ENCODE peak calls at places on chromosomes 13 and 19, in nine cellular contexts. Q is nephron progenitor cell; R is HCT116; G is activated CD8-positive, alpha-beta T cell treated with anti-CD3 and anti-CD28 coated beads for 36 hours; Z is osteocyte; F is A549; K is WTC11; T is heart left ventricle; I is left ventricle myocardium inferior. U is an unnamed sample.
A peak's percentile ranks its signal among the peaks of the same experiment; 100 is the strongest.

GRCh38 chr13:99970761-99971575 is 599 bp downstream of the ZIC5 start:
- DNase-seq in R (no peak), Q (no peak), Z (peak; percentile 86), I (no peak), F (peak; percentile 61), T (no peak), G (no peak), K (peak; percentile 73), U (peak; percentile 72)

GRCh38 chr13:114109646-114110045 is 22.8 kb downstream of the RASA3 start:
- DNase-seq in Z (no peak), R (no peak), I (no peak), Q (no peak), T (no peak), F (no peak), K (peak; percentile 16), G (peak; percentile 70), U (no peak)

GRCh38 chr19:8609210-8610040 is 1.1 kb downstream of the ADAMTS10 start:
- DNase-seq in R (peak; percentile 15), F (peak; percentile 91), Z (peak; percentile 88), K (peak; percentile 72), T (peak; percentile 63), Q (peak; percentile 69), G (peak; percentile 55), I (peak; percentile 71), U (peak; percentile 77)

GRCh38 chr13:69617587-69617986 is 490.0 kb upstream of the ATXN8OS start:
- DNase-seq in Z (no peak), R (no peak), T (no peak), G (no peak), F (no peak), Q (no peak), I (no peak), K (no peak), U (no peak)

GRCh38 chr19:33887891-33888290 is 91.2 kb downstream of the KCTD15 start:
- DNase-seq in F (no peak), K (no peak), Q (no peak), Z (no peak), G (no peak), T (no peak), I (no peak), R (no peak), U (no peak)

GRCh38 chr19:18110833-18111232 is 13.3 kb downstream of the MAST3 start:
- DNase-seq in G (no peak), Q (no peak), F (no peak), T (no peak), K (peak; percentile 22), R (no peak), I (no peak), Z (no peak), U (no peak)

GRCh38 chr13:113584205-113584869 is at the start of gene TFDP1:
- DNase-seq in R (peak; percentile 79), Z (peak; percentile 90), G (peak; percentile 88), F (peak; percentile 89), K (peak; percentile 82), Q (peak; percentile 87), I (peak; percentile 74), T (peak; percentile 70), U (peak; percentile 90)

GRCh38 chr13:32829269-32829668 is 187.0 kb upstream of the KL start:
- DNase-seq in G (no peak), F (no peak), K (no peak), Q (no peak), I (no peak), Z (no peak), R (no peak), T (no peak), U (no peak)

GRCh38 chr19:58575183-58576041 is 2.3 kb upstream of the MZF1 start:
- DNase-seq in G (peak; percentile 92), R (peak; percentile 79), K (peak; percentile 92), Q (peak; percentile 88), T (peak; percentile 92), Z (peak; percentile 97), F (peak; percentile 95), I (peak; percentile 92), U (peak; percentile 89)

GRCh38 chr13:75669706-75670105 is 33.6 kb downstream of the LMO7 start:
- DNase-seq in G (no peak), K (no peak), I (no peak), F (no peak), Q (no peak), T (no peak), Z (no peak), R (no peak), U (no peak)

GRCh38 chr19:38733493-38734175 is 10.6 kb downstream of the CAPN12 start:
- DNase-seq in Q (no peak), G (peak; percentile 36), F (peak; percentile 53), Z (no peak), I (no peak), K (no peak), T (peak; percentile 15), R (no peak), U (no peak)

GRCh38 chr19:42433503-42434260 is 6.5 kb upstream of the LIPE start:
- DNase-seq in R (no peak), I (peak; percentile 85), F (peak; percentile 90), Z (no peak), K (peak; percentile 85), T (peak; percentile 91), G (peak; percentile 82), Q (peak; percentile 86), U (no peak)

GRCh38 chr19:34806976-34807860 is 34.2 kb upstream of the ZNF599 start:
- DNase-seq in K (no peak), Q (no peak), R (no peak), G (no peak), F (no peak), T (no peak), I (no peak), Z (peak; percentile 59), U (no peak)

GRCh38 chr13:108494991-108495661 is 134.3 kb upstream of the MYO16 start:
- DNase-seq in K (peak; percentile 20), G (no peak), R (no peak), I (no peak), Q (no peak), Z (no peak), F (peak; percentile 5), T (no peak), U (no peak)

GRCh38 chr19:15869873-15870272 is 28.0 kb downstream of the CYP4F2 start:
- DNase-seq in G (no peak), I (no peak), Z (no peak), K (no peak), Q (no peak), R (no peak), F (no peak), T (no peak), U (no peak)
- TF ChIP-seq CTCF in G (no peak), I (no peak), Z (no peak), K (no peak), Q (no peak), R (no peak), F (no peak), T (no peak), U (no peak)

GRCh38 chr13:71949441-71949840 is 82.4 kb upstream of the DACH1 start:
- DNase-seq in K (no peak), F (no peak), G (no peak), T (no peak), R (no peak), I (no peak), Z (no peak), Q (no peak), U (no peak)
- TF ChIP-seq CTCF in K (no peak), F (no peak), G (no peak), T (no peak), R (no peak), I (no peak), Z (no peak), Q (no peak), U (peak; percentile 42)

GRCh38 chr19:36265064-36265463 is 50.2 kb downstream of the ZNF146 start:
- DNase-seq in I (peak; percentile 36), T (no peak), Q (no peak), R (no peak), Z (no peak), F (no peak), K (no peak), G (no peak), U (no peak)

GRCh38 chr19:36267061-36267845 is 52.3 kb downstream of the ZNF146 start:
- DNase-seq in Z (no peak), F (no peak), Q (no peak), R (no peak), K (no peak), I (no peak), G (no peak), T (no peak), U (peak; percentile 60)

GRCh38 chr19:36265856-36266374 is 51.0 kb downstream of the ZNF146 start:
- DNase-seq in K (no peak), I (no peak), T (no peak), G (no peak), R (no peak), F (no peak), Z (no peak), Q (no peak), U (no peak)

DNA sequence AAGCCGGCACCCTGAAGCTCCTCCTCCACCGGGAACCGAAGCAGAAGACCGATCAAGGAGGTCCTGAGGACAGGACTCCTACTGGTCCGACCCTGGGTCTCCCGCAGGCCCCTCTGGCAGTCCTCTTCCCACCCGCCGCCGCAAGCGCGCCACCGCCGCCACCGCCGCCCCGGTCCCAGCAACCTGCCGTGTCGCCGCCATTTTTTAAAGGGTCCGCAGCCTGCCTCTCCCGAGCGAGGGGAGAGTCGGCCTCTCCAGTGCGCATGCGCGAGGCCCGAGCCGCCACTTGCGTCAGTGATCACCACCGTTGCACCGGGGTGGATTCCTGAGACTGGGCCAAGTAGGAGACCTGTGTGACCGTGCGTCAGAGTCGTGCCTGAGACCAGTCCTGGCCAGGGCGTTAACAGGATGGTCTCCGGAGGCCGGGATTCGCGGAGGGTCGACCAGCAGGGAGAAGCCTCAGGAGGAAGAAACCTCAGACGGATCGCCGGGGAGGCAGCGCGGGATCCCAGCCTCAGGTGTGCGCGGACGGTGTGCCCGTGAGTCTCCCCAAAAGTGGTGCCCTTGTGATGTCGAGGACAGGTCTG is 51.6 kb downstream of the ZNF146 start:
- DNase-seq in F (no peak), T (peak; percentile 86), Z (no peak), K (no peak), I (peak; percentile 29), R (no peak), Q (no peak), G (no peak), U (peak; percentile 68)
- TF ChIP-seq CTCF in F (no peak), T (no peak), Z (no peak), K (no peak), I (no peak), R (no peak), Q (no peak), G (no peak), U (no peak)

GRCh38 chr13:94708971-94709614 is 3.3 kb downstream of the SOX21 start:
- DNase-seq in I (no peak), G (no peak), K (no peak), F (no peak), R (no peak), Z (no peak), T (no peak), Q (no peak), U (no peak)

GRCh38 chr13:94710881-94711560 is 1.3 kb downstream of the SOX21 start:
- DNase-seq in Z (peak; percentile 77), R (no peak), T (no peak), F (peak; percentile 42), K (peak; percentile 53), G (peak; percentile 27), Q (peak; percentile 60), I (no peak), U (peak; percentile 74)

GRCh38 chr13:94712287-94712811 is at the start of gene SOX21:
- DNase-seq in I (no peak), R (no peak), Q (peak; percentile 36), Z (peak; percentile 53), K (peak; percentile 49), F (peak; percentile 48), G (no peak), T (no peak), U (no peak)

GRCh38 chr13:94711561-94712286 is 621 bp downstream of the SOX21 start:
- DNase-seq in K (peak; percentile 41), Q (no peak), F (peak; percentile 47), I (no peak), G (peak; percentile 35), T (no peak), Z (peak; percentile 84), R (no peak), U (no peak)

GRCh38 chr13:94710081-94710809 is 2.1 kb downstream of the SOX21 start:
- DNase-seq in K (no peak), F (no peak), I (no peak), G (no peak), Q (peak; percentile 8), T (no peak), R (no peak), Z (peak; percentile 15), U (no peak)
- TF ChIP-seq CTCF in K (no peak), F (no peak), I (no peak), G (no peak), Q (no peak), T (no peak), R (no peak), Z (no peak), U (no peak)